ENCODE peak calls at places on chromosomes 7 and 10, in seven cellular contexts. H is T-cell, T is NCI-H2171 treated with DMSO at 0.1 percent for 48 hours, X is endothelial cell, F is coronary artery, I is heart right ventricle, L is fibroblast of mammary gland. Q is an unnamed sample.

GRCh38 chr7:142812437-142813215 is 41.9 kb downstream of the PRSS2 start:
- DNase-seq in H (no peak), T (peak), X (no peak), F (no peak), I (no peak), L (no peak), Q (no peak)

GRCh38 chr7:158268851-158269535 is 318.6 kb downstream of the PTPRN2 start:
- DNase-seq in H (no peak), T (no peak), X (no peak), F (no peak), I (no peak), L (no peak), Q (no peak)

GRCh38 chr10:12381536-12382156 is 32.3 kb downstream of the CAMK1D start:
- DNase-seq in H (no peak), T (no peak), X (no peak), F (no peak), I (no peak), L (no peak), Q (no peak)

GRCh38 chr7:130393799-130394411 is 13.6 kb downstream of the CPA1 start:
- DNase-seq in H (no peak), T (peak), X (peak), F (no peak), I (no peak), L (no peak), Q (no peak)

GRCh38 chr10:103281753-103282152 is 4.8 kb downstream of the INA start:
- DNase-seq in H (no peak), T (peak), X (peak), F (no peak), I (no peak), L (no peak), Q (no peak)

GRCh38 chr7:46651070-46651469 is 730.0 kb upstream of the IGFBP3 start:
- DNase-seq in H (no peak), T (no peak), X (no peak), F (no peak), I (no peak), L (no peak), Q (no peak)

GRCh38 chr10:112831826-112832225 is 118.2 kb upstream of the TCF7L2 start:
- DNase-seq in H (no peak), T (no peak), X (no peak), F (no peak), I (no peak), L (no peak), Q (no peak)

GRCh38 chr10:23031318-23031717 is 64.1 kb upstream of the MSRB2 start:
- DNase-seq in H (no peak), T (no peak), X (no peak), F (no peak), I (no peak), L (no peak), Q (peak)

GRCh38 chr10:48690791-48691660 is 6.4 kb downstream of the WDFY4 start:
- DNase-seq in H (no peak), T (no peak), X (no peak), F (no peak), I (no peak), L (no peak), Q (no peak)

GRCh38 chr10:17758896-17759295 is 6.9 kb downstream of the TMEM236 start:
- DNase-seq in H (no peak), T (no peak), X (no peak), F (no peak), I (no peak), L (no peak), Q (no peak)

GRCh38 chr7:112510032-112510742 is 29.4 kb downstream of the LSMEM1 start:
- DNase-seq in H (no peak), T (no peak), X (no peak), F (no peak), I (no peak), L (peak), Q (no peak)

GRCh38 chr7:124263232-124263827 is 230.5 kb upstream of the TMEM229A start:
- DNase-seq in H (no peak), T (no peak), X (no peak), F (no peak), I (no peak), L (no peak), Q (no peak)

GRCh38 chr7:77415474-77415821 is 701 bp downstream of the GSAP start:
- DNase-seq in H (no peak), T (no peak), X (no peak), F (no peak), I (peak), L (no peak), Q (no peak)

GRCh38 chr10:132138133-132138532 is 48.6 kb upstream of the DPYSL4 start:
- DNase-seq in H (no peak), T (no peak), X (no peak), F (no peak), I (peak), L (no peak), Q (peak)

GRCh38 chr7:99308461-99309074 is 17.1 kb upstream of the ARPC1A start:
- DNase-seq in H (no peak), T (no peak), X (no peak), F (no peak), I (no peak), L (peak), Q (no peak)

GRCh38 chr7:140810830-140811556 is 113.7 kb downstream of the BRAF start:
- DNase-seq in H (peak), T (peak), X (peak), F (no peak), I (no peak), L (peak), Q (peak)

GRCh38 chr7:32428546-32428945 is 61.6 kb downstream of the LSM5 start:
- DNase-seq in H (no peak), T (no peak), X (peak), F (no peak), I (no peak), L (no peak), Q (no peak)

GRCh38 chr7:131363719-131364118 is 36.0 kb downstream of the MKLN1 start:
- DNase-seq in H (no peak), T (no peak), X (no peak), F (no peak), I (no peak), L (no peak), Q (no peak)

GRCh38 chr10:99590799-99591198 is 29.4 kb downstream of the SLC25A28 start:
- DNase-seq in H (no peak), T (no peak), X (no peak), F (no peak), I (no peak), L (no peak), Q (no peak)

GRCh38 chr10:124532106-124532641 is 70.6 kb downstream of the LHPP start:
- DNase-seq in H (no peak), T (no peak), X (peak), F (no peak), I (no peak), L (no peak), Q (no peak)

GRCh38 chr7:46539892-46540483 is 618.9 kb upstream of the IGFBP3 start:
- DNase-seq in H (no peak), T (no peak), X (no peak), F (no peak), I (no peak), L (no peak), Q (no peak)

GRCh38 chr7:73338321-73338720 is 10.4 kb downstream of the FKBP6 start:
- DNase-seq in H (no peak), T (no peak), X (no peak), F (no peak), I (no peak), L (peak), Q (no peak)

GRCh38 chr7:30684351-30684750 is 2.1 kb upstream of the CRHR2 start:
- DNase-seq in H (no peak), T (no peak), X (no peak), F (no peak), I (no peak), L (no peak), Q (no peak)

GRCh38 chr10:132396495-132397035 is 435 bp upstream of the PWWP2B start:
- DNase-seq in H (peak), T (peak), X (peak), F (no peak), I (peak), L (peak), Q (peak)

GRCh38 chr10:70459061-70459770 is 17.7 kb upstream of the NODAL start:
- DNase-seq in H (no peak), T (no peak), X (no peak), F (no peak), I (peak), L (no peak), Q (no peak)

Q was measured in left cardiac atrium.